ENCODE peak calls at places on chromosome 11, in five cellular contexts. One of them, this sample, is unnamed.

GRCh38 chr11:72578991-72579815 is 95.0 kb downstream of the PDE2A start:
- DNase-seq in astrocyte of the cerebellum: no peak
- DNase-seq in BJ: no peak
- DNase-seq in NB4: no peak
- DNase-seq in pancreas: no peak
- DNase-seq in this sample: no peak

GRCh38 chr11:130071211-130071712 is 1.6 kb downstream of the APLP2 start:
- DNase-seq in NB4: peak
- DNase-seq in BJ: no peak
- DNase-seq in pancreas: no peak
- DNase-seq in astrocyte of the cerebellum: no peak
- DNase-seq in this sample: no peak

GRCh38 chr11:86559311-86559945 is 113.0 kb downstream of the ME3 start:
- DNase-seq in BJ: no peak
- DNase-seq in astrocyte of the cerebellum: no peak
- DNase-seq in pancreas: no peak
- DNase-seq in NB4: no peak
- DNase-seq in this sample: no peak

GRCh38 chr11:114354076-114354475 is 46.2 kb downstream of the C11orf71 start:
- DNase-seq in BJ: peak
- DNase-seq in astrocyte of the cerebellum: peak
- DNase-seq in NB4: no peak
- DNase-seq in pancreas: no peak
- DNase-seq in this sample: peak

GRCh38 chr11:104573431-104573830 is 324.8 kb downstream of the CASP12 start:
- DNase-seq in pancreas: no peak
- DNase-seq in BJ: no peak
- DNase-seq in astrocyte of the cerebellum: no peak
- DNase-seq in NB4: no peak
- DNase-seq in this sample: no peak

GRCh38 chr11:1406571-1407485 is 17.1 kb downstream of the BRSK2 start:
- DNase-seq in pancreas: no peak
- DNase-seq in astrocyte of the cerebellum: no peak
- DNase-seq in NB4: no peak
- DNase-seq in BJ: no peak
- DNase-seq in this sample: no peak

GRCh38 chr11:720642-721346 is 14.8 kb downstream of the EPS8L2 start:
- DNase-seq in NB4: no peak
- DNase-seq in BJ: no peak
- DNase-seq in pancreas: no peak
- DNase-seq in astrocyte of the cerebellum: no peak
- DNase-seq in this sample: no peak

GRCh38 chr11:121553806-121554205 is 101.0 kb upstream of the SORL1-AS1 start:
- DNase-seq in BJ: no peak
- DNase-seq in pancreas: peak
- DNase-seq in astrocyte of the cerebellum: no peak
- DNase-seq in NB4: no peak
- DNase-seq in this sample: no peak

GRCh38 chr11:121199516-121199915 is 93.1 kb upstream of the SC5D start:
- DNase-seq in astrocyte of the cerebellum: no peak
- DNase-seq in pancreas: no peak
- DNase-seq in BJ: no peak
- DNase-seq in NB4: no peak
- DNase-seq in this sample: no peak

GRCh38 chr11:90639687-90640086 is 416.8 kb upstream of the CHORDC1 start:
- DNase-seq in BJ: no peak
- DNase-seq in NB4: no peak
- DNase-seq in astrocyte of the cerebellum: peak
- DNase-seq in pancreas: no peak
- DNase-seq in this sample: no peak

GRCh38 chr11:126654886-126655806 is 299.7 kb downstream of the ST3GAL4 start:
- DNase-seq in astrocyte of the cerebellum: no peak
- DNase-seq in pancreas: no peak
- DNase-seq in BJ: no peak
- DNase-seq in NB4: no peak
- DNase-seq in this sample: no peak

GRCh38 chr11:113148076-113148475 is 166.3 kb upstream of the TTC12 start:
- DNase-seq in NB4: no peak
- DNase-seq in BJ: no peak
- DNase-seq in pancreas: no peak
- DNase-seq in astrocyte of the cerebellum: no peak
- DNase-seq in this sample: no peak

GRCh38 chr11:33889821-33890378 is 2.0 kb downstream of the LMO2 start:
- DNase-seq in BJ: no peak
- DNase-seq in astrocyte of the cerebellum: no peak
- DNase-seq in pancreas: no peak
- DNase-seq in NB4: no peak
- DNase-seq in this sample: no peak

GRCh38 chr11:115918579-115918978 is 414.4 kb upstream of the CADM1 start:
- DNase-seq in pancreas: no peak
- DNase-seq in astrocyte of the cerebellum: no peak
- DNase-seq in BJ: no peak
- DNase-seq in NB4: no peak
- DNase-seq in this sample: no peak

GRCh38 chr11:109747839-109748238 is 325.8 kb downstream of the C11orf87 start:
- DNase-seq in pancreas: no peak
- DNase-seq in NB4: peak
- DNase-seq in astrocyte of the cerebellum: no peak
- DNase-seq in BJ: no peak
- DNase-seq in this sample: no peak

GRCh38 chr11:110473666-110474065 is 43.9 kb downstream of the FDX1 start:
- DNase-seq in pancreas: no peak
- DNase-seq in astrocyte of the cerebellum: no peak
- DNase-seq in BJ: no peak
- DNase-seq in NB4: no peak
- DNase-seq in this sample: no peak

GRCh38 chr11:1291295-1292017 is 18.0 kb downstream of the TOLLIP start:
- DNase-seq in NB4: no peak
- DNase-seq in astrocyte of the cerebellum: no peak
- DNase-seq in BJ: no peak
- DNase-seq in pancreas: no peak
- DNase-seq in this sample: no peak

GRCh38 chr11:8692417-8692816 is 9.8 kb downstream of the RPL27A start:
- DNase-seq in astrocyte of the cerebellum: no peak
- DNase-seq in BJ: no peak
- DNase-seq in NB4: no peak
- DNase-seq in pancreas: no peak
- DNase-seq in this sample: no peak

GRCh38 chr11:84103096-84103495 is 816.9 kb upstream of the CCDC90B start:
- DNase-seq in astrocyte of the cerebellum: no peak
- DNase-seq in NB4: no peak
- DNase-seq in pancreas: no peak
- DNase-seq in BJ: no peak
- DNase-seq in this sample: no peak

GRCh38 chr11:134939905-134940304 is 527.9 kb upstream of the B3GAT1 start:
- DNase-seq in NB4: peak
- DNase-seq in BJ: no peak
- DNase-seq in astrocyte of the cerebellum: no peak
- DNase-seq in pancreas: no peak
- DNase-seq in this sample: no peak

GRCh38 chr11:111836162-111836561 is 35.2 kb downstream of the ALG9 start:
- DNase-seq in astrocyte of the cerebellum: no peak
- DNase-seq in NB4: no peak
- DNase-seq in BJ: no peak
- DNase-seq in pancreas: no peak
- DNase-seq in this sample: no peak

GRCh38 chr11:111834432-111835163 is 36.8 kb downstream of the ALG9 start:
- DNase-seq in pancreas: no peak
- DNase-seq in BJ: no peak
- DNase-seq in NB4: no peak
- DNase-seq in astrocyte of the cerebellum: no peak
- DNase-seq in this sample: peak

GRCh38 chr11:111836766-111837165 is 34.6 kb downstream of the ALG9 start:
- DNase-seq in pancreas: no peak
- DNase-seq in BJ: no peak
- DNase-seq in NB4: no peak
- DNase-seq in astrocyte of the cerebellum: no peak
- DNase-seq in this sample: no peak

GRCh38 chr11:111835665-111836064 is 35.7 kb downstream of the ALG9 start:
- DNase-seq in astrocyte of the cerebellum: no peak
- DNase-seq in pancreas: no peak
- DNase-seq in NB4: no peak
- DNase-seq in BJ: no peak
- DNase-seq in this sample: no peak

GRCh38 chr11:111833524-111833923 is 37.9 kb downstream of the ALG9 start:
- DNase-seq in astrocyte of the cerebellum: no peak
- DNase-seq in BJ: no peak
- DNase-seq in NB4: no peak
- DNase-seq in pancreas: no peak
- DNase-seq in this sample: no peak
- TF ChIP-seq CTCF in astrocyte of the cerebellum: no peak
- TF ChIP-seq CTCF in BJ: no peak
- TF ChIP-seq CTCF in NB4: no peak
- TF ChIP-seq CTCF in pancreas: no peak
- TF ChIP-seq CTCF in this sample: peak

GRCh38 chr11:36002796-36003195 is 58.9 kb downstream of the LDLRAD3 start:
- DNase-seq in astrocyte of the cerebellum: no peak
- DNase-seq in BJ: no peak
- DNase-seq in NB4: no peak
- DNase-seq in pancreas: no peak
- DNase-seq in this sample: no peak
- H3K4me3 ChIP-seq in astrocyte of the cerebellum: no peak
- H3K4me3 ChIP-seq in BJ: no peak
- H3K4me3 ChIP-seq in NB4: no peak
- H3K4me3 ChIP-seq in pancreas: no peak
- H3K4me3 ChIP-seq in this sample: no peak

DNA sequence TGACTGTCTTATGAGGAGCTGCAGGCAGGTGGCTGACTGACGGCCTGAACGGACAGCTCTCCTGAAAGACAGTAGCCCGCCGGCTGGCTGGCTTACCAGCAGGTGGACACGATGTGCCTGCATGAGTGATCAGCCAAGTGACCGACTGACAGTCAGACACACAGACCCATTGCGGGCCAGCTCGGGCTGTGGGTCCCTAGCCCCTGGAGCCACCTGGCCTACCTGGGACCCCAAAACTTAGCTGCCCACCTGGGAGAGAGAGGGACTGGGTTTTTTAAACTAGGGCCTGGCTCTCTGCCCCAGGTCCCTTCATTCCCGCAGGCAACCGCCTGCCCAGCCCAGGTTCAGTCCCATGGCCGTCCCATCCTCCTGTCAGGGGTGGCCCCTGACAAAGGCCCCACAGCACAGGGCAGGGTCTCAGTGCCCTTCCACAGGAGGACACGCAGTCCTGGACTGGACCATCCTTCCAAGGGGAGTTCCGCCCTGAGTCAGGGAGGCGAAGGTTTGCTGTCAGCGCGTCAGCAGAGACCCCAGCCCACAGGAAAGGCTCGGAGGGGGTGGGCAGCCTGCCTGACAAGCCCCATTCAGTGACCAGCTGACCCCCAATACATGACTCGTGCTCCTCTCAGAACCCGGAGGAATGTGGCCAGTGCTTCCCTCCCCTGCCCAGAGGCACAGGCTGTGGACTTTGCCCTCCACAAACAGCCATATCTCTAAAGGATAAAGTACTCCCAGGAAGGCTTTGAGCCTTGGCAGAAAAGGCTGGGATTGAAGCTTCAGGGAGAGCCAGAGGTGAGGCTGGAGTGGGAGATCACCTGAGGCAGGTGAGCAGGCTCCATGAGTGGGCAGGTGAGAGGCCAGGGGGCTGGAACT is 8.4 kb downstream of the SLCO2B1 start:
- DNase-seq in astrocyte of the cerebellum: no peak
- DNase-seq in BJ: no peak
- DNase-seq in NB4: no peak
- DNase-seq in pancreas: peak
- DNase-seq in this sample: no peak
- TF ChIP-seq CTCF in astrocyte of the cerebellum: no peak
- TF ChIP-seq CTCF in BJ: no peak
- TF ChIP-seq CTCF in NB4: no peak
- TF ChIP-seq CTCF in pancreas: no peak
- TF ChIP-seq CTCF in this sample: no peak

GRCh38 chr11:119726150-119726553 is 2.8 kb downstream of the NECTIN1 start:
- DNase-seq in BJ: no peak
- DNase-seq in astrocyte of the cerebellum: no peak
- DNase-seq in pancreas: peak
- DNase-seq in NB4: no peak
- DNase-seq in this sample: no peak
- H3K4me3 ChIP-seq in BJ: no peak
- H3K4me3 ChIP-seq in astrocyte of the cerebellum: no peak
- H3K4me3 ChIP-seq in pancreas: no peak
- H3K4me3 ChIP-seq in NB4: no peak
- H3K4me3 ChIP-seq in this sample: peak